ENCODE peak calls at places on chromosomes 4 and X, in six cellular contexts. C, E, N, S, H and V are unnamed samples.

GRCh38 chr4:13654158-13654797 is 26.8 kb upstream of the BOD1L1 start:
- DNase-seq in C (peak), E (peak), N (peak), S (peak), H (peak), V (peak)

GRCh38 chr4:28772066-28772465 is 1911.4 kb downstream of the STIM2 start:
- DNase-seq in E (no peak), H (no peak), S (peak), C (no peak), N (no peak), V (no peak)

GRCh38 chr4:133146574-133147198 is 2.4 kb upstream of the PCDH10 start:
- DNase-seq in C (no peak), N (no peak), E (no peak), H (no peak), S (peak), V (peak)

GRCh38 chrX:29746326-29746725 is 469.0 kb upstream of the MAGEB2 start:
- DNase-seq in E (no peak), C (no peak), N (no peak), H (no peak), S (peak), V (no peak)

GRCh38 chr4:113442821-113443220 is 318.7 kb downstream of the CAMK2D start:
- DNase-seq in H (no peak), E (no peak), S (no peak), C (no peak), N (no peak), V (no peak)

GRCh38 chr4:38166082-38166481 is 205.9 kb downstream of the PTTG2 start:
- DNase-seq in C (no peak), H (no peak), S (no peak), N (no peak), E (no peak), V (no peak)

GRCh38 chrX:96314974-96315373 is 369.7 kb upstream of the DIAPH2 start:
- DNase-seq in S (peak), H (no peak), N (no peak), E (no peak), C (no peak), V (no peak)

GRCh38 chr4:7929530-7929951 is 10.1 kb downstream of the AFAP1 start:
- DNase-seq in N (no peak), H (no peak), S (no peak), C (no peak), E (no peak), V (no peak)

GRCh38 chrX:104310084-104310483 is 55.4 kb upstream of the ESX1 start:
- DNase-seq in H (no peak), S (peak), N (no peak), C (peak), E (no peak), V (no peak)

GRCh38 chrX:8504451-8504850 is 39.8 kb downstream of the VCX3B start:
- DNase-seq in N (no peak), C (no peak), H (no peak), E (no peak), S (peak), V (no peak)

GRCh38 chrX:103343105-103343504 is 13.1 kb downstream of the TCEAL7 start:
- DNase-seq in H (peak), N (peak), S (peak), E (no peak), C (peak), V (peak)

GRCh38 chrX:19272452-19272851 is 71.3 kb upstream of the PDHA1 start:
- DNase-seq in E (no peak), N (no peak), S (peak), C (no peak), H (no peak), V (no peak)

GRCh38 chr4:109238746-109239145 is 63.7 kb downstream of the COL25A1 start:
- DNase-seq in S (no peak), C (no peak), E (no peak), N (no peak), H (no peak), V (no peak)

GRCh38 chr4:156888762-156889161 is 82.8 kb downstream of the PDGFC start:
- DNase-seq in C (no peak), E (no peak), N (no peak), H (no peak), S (peak), V (no peak)

GRCh38 chrX:56762707-56763555 is 33.9 kb downstream of the NBDY start:
- DNase-seq in N (no peak), C (no peak), S (no peak), H (no peak), E (no peak), V (no peak)

GRCh38 chrX:106698693-106699092 is 27.8 kb upstream of the RNF128 start:
- DNase-seq in N (no peak), S (peak), E (no peak), H (no peak), C (no peak), V (no peak)

GRCh38 chr4:174260099-174260498 is 23.4 kb downstream of the FBXO8 start:
- DNase-seq in N (peak), H (no peak), C (no peak), S (peak), E (no peak), V (peak)

GRCh38 chrX:18290200-18290599 is 64.3 kb downstream of the SCML2 start:
- DNase-seq in C (no peak), H (no peak), N (no peak), E (no peak), S (no peak), V (no peak)

GRCh38 chr4:178941975-178942374 is 1499.7 kb upstream of the AGA start:
- DNase-seq in S (no peak), C (no peak), E (no peak), H (no peak), N (no peak), V (no peak)

GRCh38 chrX:18146009-18146408 is 74.7 kb downstream of the BEND2 start:
- DNase-seq in E (no peak), S (no peak), N (no peak), C (no peak), H (no peak), V (no peak)

GRCh38 chrX:137684591-137684990 is 118.7 kb downstream of the ZIC3 start:
- DNase-seq in N (no peak), S (no peak), E (no peak), H (no peak), C (no peak), V (no peak)

GRCh38 chrX:50495616-50496015 is 25.0 kb upstream of the DGKK start:
- DNase-seq in H (no peak), C (no peak), E (no peak), N (no peak), S (no peak), V (no peak)

GRCh38 chr4:147778942-147779341 is 47.1 kb downstream of the ARHGAP10 start:
- DNase-seq in H (no peak), S (no peak), C (no peak), N (no peak), E (no peak), V (no peak)

GRCh38 chrX:23612846-23613245 is 54.4 kb upstream of the PRDX4 start:
- DNase-seq in H (no peak), N (no peak), S (no peak), E (no peak), C (no peak), V (no peak)

GRCh38 chrX:1466971-1467561 is 14.4 kb upstream of the ASMTL start:
- DNase-seq in C (no peak), S (no peak), E (no peak), H (no peak), N (no peak), V (no peak)

GRCh38 chrX:115266300-115266699 is 23.2 kb upstream of the LUZP4 start:
- DNase-seq in E (no peak), S (no peak), N (no peak), H (no peak), C (no peak), V (no peak)

DNA sequence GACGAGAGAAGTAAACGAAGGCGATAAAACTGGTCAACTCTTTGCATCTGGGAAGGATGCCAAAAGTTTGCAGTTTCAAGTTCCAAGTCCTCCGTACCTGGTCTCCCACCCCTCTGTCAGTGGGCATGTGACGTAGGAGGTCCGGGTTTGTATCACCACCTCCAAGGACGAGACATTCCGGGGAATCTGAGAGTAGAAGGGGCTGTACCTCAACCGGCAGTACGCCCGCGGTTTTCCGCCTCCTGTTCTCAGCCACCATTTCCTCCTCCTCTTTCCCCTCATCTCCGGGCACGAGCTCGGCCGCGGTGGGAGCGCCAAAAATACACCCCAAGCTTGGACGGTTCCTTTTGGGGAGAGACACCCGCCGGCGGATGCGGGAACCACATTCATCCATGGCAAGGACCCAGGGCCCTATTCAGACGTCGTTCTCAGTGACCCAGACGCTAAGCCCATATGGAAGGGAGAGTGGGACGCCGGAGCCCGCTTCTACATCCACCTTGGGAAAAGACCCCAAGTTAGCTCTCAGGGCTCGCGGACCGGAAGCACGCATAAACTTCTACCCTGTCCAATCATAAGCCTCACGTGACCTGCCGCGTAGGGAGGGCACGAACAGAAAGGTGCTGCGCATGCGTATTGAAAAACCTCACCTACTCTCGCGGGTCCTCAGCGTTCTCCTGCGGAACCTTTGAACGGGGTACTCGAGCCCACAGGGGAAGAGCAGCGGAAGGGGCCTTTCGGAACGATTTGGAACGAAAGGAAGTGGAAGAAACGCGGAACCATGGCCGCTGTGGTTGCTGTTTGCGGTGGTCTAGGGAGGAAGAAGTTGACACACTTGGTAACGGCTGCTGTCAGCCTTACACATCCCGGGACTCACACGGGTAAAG is at the start of the genes HELQ and MRPS18C:
- DNase-seq in C (peak), N (peak), E (peak), H (peak), S (peak), V (peak)
- TF ChIP-seq POLR2A in C (peak), N (peak), E (peak), H (peak), S (peak), V (peak)

GRCh38 chr4:184345573-184345922 is 127.9 kb upstream of the ENPP6 start:
- DNase-seq in C (peak), E (peak), H (no peak), S (peak), N (no peak), V (no peak)

GRCh38 chr4:184344899-184345572 is 127.4 kb upstream of the ENPP6 start:
- DNase-seq in N (no peak), C (no peak), E (peak), H (no peak), S (no peak), V (no peak)

GRCh38 chr4:184342167-184342856 is 124.6 kb upstream of the ENPP6 start:
- DNase-seq in N (no peak), E (no peak), S (no peak), H (no peak), C (no peak), V (peak)

GRCh38 chr4:184344435-184344834 is 126.8 kb upstream of the ENPP6 start:
- DNase-seq in E (no peak), N (no peak), H (no peak), C (no peak), S (no peak), V (no peak)

GRCh38 chr4:184343400-184344177 is 125.9 kb upstream of the ENPP6 start:
- DNase-seq in H (peak), C (peak), E (peak), S (peak), N (peak), V (peak)
- TF ChIP-seq POLR2A in H (no peak), C (peak), E (peak), S (no peak), N (no peak), V (no peak)

GRCh38 chrX:53430231-53430630 is 3.9 kb downstream of the HSD17B10 start:
- DNase-seq in C (no peak), E (no peak), N (no peak), S (no peak), H (no peak), V (no peak)

GRCh38 chrX:53437211-53437610 is 3.0 kb upstream of the HSD17B10 start:
- DNase-seq in S (no peak), N (no peak), E (no peak), H (no peak), C (no peak), V (no peak)

GRCh38 chrX:53429755-53430154 is 4.4 kb downstream of the HSD17B10 start:
- DNase-seq in C (no peak), E (no peak), S (no peak), H (no peak), N (no peak), V (no peak)

GRCh38 chrX:53435997-53436396 is 1.8 kb upstream of the HSD17B10 start:
- DNase-seq in C (peak), E (no peak), S (peak), N (peak), H (peak), V (peak)

DNA sequence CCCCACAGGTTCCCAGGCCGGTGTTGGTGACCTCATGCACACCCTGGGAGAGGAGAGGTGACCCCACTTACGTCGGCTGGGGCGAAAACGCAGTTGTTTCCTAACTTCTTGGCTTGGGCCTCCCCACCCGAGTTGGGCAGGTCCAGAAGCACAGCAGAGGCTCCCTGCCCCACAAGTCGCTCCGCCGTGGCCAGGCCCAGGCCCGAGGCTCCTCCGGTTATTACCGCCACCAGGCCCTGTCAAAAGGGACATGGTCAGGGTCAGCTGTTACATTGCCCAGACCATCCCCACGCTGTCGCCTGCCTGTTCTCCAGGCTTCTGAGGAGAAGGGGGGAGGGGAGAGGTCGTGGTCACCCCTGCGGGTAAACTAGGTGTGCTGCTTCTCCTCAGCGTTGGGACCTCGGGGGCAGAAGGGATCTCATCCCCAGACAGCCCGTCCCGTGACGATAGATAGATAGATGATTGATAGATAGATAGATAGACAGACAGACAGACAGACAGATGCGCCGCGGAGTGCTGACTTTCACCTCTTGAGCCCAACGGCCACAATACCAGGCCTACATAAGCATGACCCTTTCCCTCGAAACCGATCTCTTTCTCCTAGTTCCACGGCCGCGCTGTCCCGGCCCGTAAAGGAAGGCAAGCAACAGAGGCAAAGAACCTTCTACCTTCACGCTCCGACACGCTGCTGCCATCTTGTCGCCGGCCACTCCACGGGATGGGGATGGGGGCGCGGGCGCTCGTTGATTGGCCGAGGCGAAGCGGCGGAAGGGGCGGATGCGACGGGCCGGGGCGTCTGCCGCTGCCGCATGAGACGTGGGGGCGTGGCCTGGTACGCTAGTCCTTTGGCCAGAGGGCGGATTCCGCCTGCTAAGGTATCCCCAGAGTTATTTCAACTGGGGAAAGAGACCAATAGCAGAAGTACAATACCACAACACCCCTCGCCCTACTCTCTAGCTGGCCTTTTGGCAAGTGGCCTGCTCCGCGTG is at the start of gene HSD17B10:
- DNase-seq in N (peak), S (peak), E (peak), C (peak), H (peak), V (peak)
- TF ChIP-seq POLR2A in N (peak), S (peak), E (peak), C (peak), H (no peak), V (peak)

GRCh38 chr4:70688795-70689231 is 481 bp downstream of the UTP3 start:
- DNase-seq in C (peak), N (no peak), E (no peak), H (no peak), S (no peak), V (no peak)

DNA sequence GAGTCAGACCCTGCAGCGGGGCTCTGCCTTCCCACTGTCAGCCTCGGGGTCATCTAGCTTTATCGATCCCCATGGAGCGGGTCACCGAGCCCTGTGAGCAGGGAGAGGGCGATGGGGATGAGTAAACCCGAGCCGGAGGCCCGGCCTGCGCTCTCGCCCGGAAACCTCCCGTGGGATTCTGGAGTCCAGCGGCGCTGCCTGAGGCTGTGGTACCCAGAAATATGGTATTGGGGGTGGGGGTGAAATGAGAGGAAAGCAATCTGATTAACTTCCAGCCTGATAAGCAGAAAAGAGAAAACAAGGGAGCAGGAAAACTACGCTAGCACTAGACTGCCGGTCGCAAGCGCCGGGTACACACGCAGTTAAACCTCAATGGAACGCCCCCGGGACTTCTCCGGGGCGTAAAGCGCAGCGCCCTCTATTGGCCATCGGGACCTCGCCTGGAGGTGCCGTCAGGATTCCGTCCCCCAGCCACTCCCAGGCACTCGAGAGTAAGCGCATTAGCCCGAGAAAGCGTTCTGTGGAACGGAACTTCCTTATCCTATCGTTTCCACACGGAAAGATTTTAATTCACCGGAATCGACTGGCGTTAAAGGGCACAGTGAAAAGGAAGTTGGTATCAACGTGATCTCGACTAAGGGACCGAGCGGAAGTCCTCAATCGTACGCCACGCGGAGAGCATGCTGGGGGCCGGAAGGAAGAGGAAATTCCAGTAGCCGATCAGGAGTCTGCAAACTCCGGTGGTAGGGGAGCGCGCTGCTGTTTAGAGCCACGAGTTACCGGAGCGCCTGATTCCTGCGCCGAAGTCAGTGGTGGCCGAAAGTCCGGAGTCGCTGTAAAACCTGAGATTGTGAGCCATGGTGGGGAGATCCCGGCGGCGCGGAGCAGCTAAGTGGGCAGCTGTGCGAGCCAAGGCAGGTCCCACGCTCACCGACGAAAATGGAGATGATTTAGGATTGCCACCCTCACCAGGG is at the start of gene UTP3:
- DNase-seq in N (peak), H (peak), E (peak), S (peak), C (peak), V (peak)
- TF ChIP-seq POLR2A in N (peak), H (peak), E (peak), S (peak), C (peak), V (peak)

GRCh38 chrX:150547511-150548115 is 20.8 kb upstream of the MTM1 start:
- DNase-seq in S (no peak), H (peak), C (peak), N (peak), E (peak), V (peak)
- TF ChIP-seq POLR2A in S (no peak), H (no peak), C (no peak), N (peak), E (peak), V (peak)

GRCh38 chrX:100635989-100636320 is 651 bp downstream of the TSPAN6 start:
- DNase-seq in C (no peak), H (no peak), N (no peak), E (no peak), S (no peak), V (no peak)

GRCh38 chrX:100642296-100642695 is 1.7 kb upstream of the SRPX2 start:
- DNase-seq in S (no peak), N (no peak), H (no peak), E (no peak), C (no peak), V (no peak)

GRCh38 chrX:100635040-100635439 is 1.6 kb downstream of the TSPAN6 start:
- DNase-seq in N (no peak), S (no peak), H (no peak), E (no peak), C (no peak), V (no peak)

DNA sequence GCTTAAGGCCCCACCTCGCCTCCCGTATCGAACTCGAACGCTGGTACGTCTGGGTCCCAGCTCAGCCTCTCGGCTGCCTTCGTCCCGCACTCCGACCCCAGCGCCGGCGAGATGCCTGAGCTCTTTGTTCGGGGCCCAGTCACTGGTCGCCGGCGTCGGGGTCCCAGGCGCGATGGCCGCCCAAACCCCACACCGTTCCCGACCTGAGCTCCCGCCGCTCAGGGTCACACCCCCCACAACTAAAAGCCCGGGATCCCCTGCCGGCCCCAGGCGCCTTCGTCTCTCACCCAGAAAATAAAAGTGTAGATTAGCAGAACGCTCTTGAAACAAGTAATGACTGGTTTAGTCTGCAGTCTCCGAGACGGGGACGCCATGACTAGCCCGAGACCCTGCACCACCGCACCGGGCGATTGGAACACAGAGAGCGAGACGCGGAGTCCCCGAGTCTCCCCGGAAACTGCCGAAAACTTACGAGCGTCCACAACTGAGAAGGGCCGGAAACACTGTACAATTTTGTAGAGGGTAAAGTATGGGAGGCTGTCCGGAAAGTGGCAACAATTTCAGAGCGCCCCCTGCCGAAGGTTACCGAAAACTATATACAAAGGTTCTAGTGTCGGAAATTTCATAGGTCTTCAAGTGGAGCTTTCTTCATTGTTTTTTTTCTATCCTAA is at the start of gene TSPAN6:
- DNase-seq in S (peak), E (peak), C (no peak), H (peak), N (peak), V (peak)
- TF ChIP-seq POLR2A in S (peak), E (peak), C (no peak), H (no peak), N (peak), V (no peak)